ENCODE peak calls at places on chromosomes 5 and 9, in eight cellular contexts. U is H9, R is IMR-90, Q is GM12878, X is fibroblast of lung, T is HepG2, F is GM23248, O is neuronal stem cell. J is an unnamed sample.

GRCh38 chr5:118486647-118487046 is 501.7 kb downstream of the DTWD2 start:
- DNase-seq in F (no peak), T (no peak), O (no peak), X (no peak), Q (no peak), U (no peak), R (no peak), J (no peak)

GRCh38 chr5:132753135-132753987 is 6.1 kb downstream of the CCNI2 start:
- DNase-seq in F (no peak), T (peak), O (no peak), Q (no peak), U (peak), R (no peak), X (no peak), J (peak)

GRCh38 chr5:154520861-154521453 is 42.9 kb upstream of the HAND1 start:
- DNase-seq in R (no peak), Q (no peak), T (peak), F (peak), O (peak), X (no peak), U (peak), J (no peak)

GRCh38 chr9:117706421-117707150 is 2.4 kb downstream of the TLR4 start:
- DNase-seq in X (peak), U (no peak), R (no peak), Q (no peak), T (no peak), F (peak), O (no peak), J (no peak)

GRCh38 chr5:135473956-135474670 is 22.0 kb upstream of the TIFAB start:
- DNase-seq in T (no peak), U (no peak), Q (no peak), O (no peak), X (no peak), F (no peak), R (no peak), J (no peak)

GRCh38 chr9:91134608-91135007 is 227.1 kb downstream of the AUH start:
- DNase-seq in X (no peak), U (no peak), Q (no peak), T (no peak), F (no peak), R (no peak), O (no peak), J (no peak)

GRCh38 chr5:54547711-54548250 is 30.2 kb downstream of the SNX18 start:
- DNase-seq in T (peak), U (no peak), X (peak), F (peak), Q (no peak), O (no peak), R (peak), J (no peak)

GRCh38 chr9:89592963-89593775 is 11.6 kb upstream of the GADD45G start:
- DNase-seq in O (peak), X (peak), T (peak), Q (no peak), U (peak), F (peak), R (peak), J (no peak)

GRCh38 chr9:131500939-131501541 is 1.7 kb upstream of the POMT1 start:
- DNase-seq in Q (no peak), O (no peak), F (peak), U (no peak), X (peak), T (no peak), R (peak), J (peak)

GRCh38 chr5:154505567-154505966 is 27.5 kb upstream of the HAND1 start:
- DNase-seq in X (no peak), T (no peak), Q (no peak), R (no peak), U (peak), O (no peak), F (no peak), J (no peak)

GRCh38 chr5:156181656-156182055 is 145.3 kb upstream of the SGCD start:
- DNase-seq in T (no peak), X (no peak), O (no peak), R (peak), U (no peak), Q (no peak), F (no peak), J (no peak)

GRCh38 chr9:34513567-34514214 is 9.1 kb downstream of the ENHO start:
- DNase-seq in O (no peak), T (no peak), X (peak), Q (no peak), U (peak), F (peak), R (no peak), J (no peak)

GRCh38 chr5:107284822-107285510 is 385.8 kb downstream of the EFNA5 start:
- DNase-seq in X (peak), R (peak), U (no peak), Q (no peak), F (no peak), T (no peak), O (no peak), J (no peak)

GRCh38 chr5:21810737-21811316 is 1042.3 kb downstream of the CDH12 start:
- DNase-seq in X (peak), Q (no peak), T (peak), O (peak), U (no peak), F (peak), R (peak), J (peak)

GRCh38 chr9:136193127-136193890 is 11.6 kb downstream of the LHX3 start:
- DNase-seq in O (no peak), U (no peak), R (no peak), Q (no peak), F (no peak), T (no peak), X (no peak), J (no peak)

GRCh38 chr5:178106556-178107239 is 6.6 kb upstream of the N4BP3 start:
- DNase-seq in T (no peak), U (no peak), O (no peak), F (no peak), X (no peak), Q (no peak), R (no peak), J (no peak)

GRCh38 chr9:4590430-4591122 is 71.5 kb upstream of the PLPP6 start:
- DNase-seq in Q (no peak), R (peak), U (no peak), X (peak), F (peak), O (no peak), T (no peak), J (no peak)

GRCh38 chr5:127340606-127341005 is 50.0 kb downstream of the MEGF10 start:
- DNase-seq in U (no peak), X (no peak), T (no peak), Q (no peak), F (no peak), R (no peak), O (no peak), J (no peak)

GRCh38 chr5:19928556-19929421 is 59.2 kb downstream of the CDH18 start:
- DNase-seq in U (no peak), X (peak), Q (no peak), O (no peak), R (peak), T (peak), F (peak), J (no peak)

GRCh38 chr5:133749331-133749985 is 137.1 kb upstream of the FSTL4 start:
- DNase-seq in T (no peak), X (no peak), U (no peak), O (no peak), Q (no peak), R (no peak), F (no peak), J (no peak)

GRCh38 chr5:68225188-68225910 is 9.8 kb downstream of the PIK3R1 start:
- DNase-seq in U (no peak), O (no peak), X (peak), Q (no peak), F (peak), R (peak), T (peak), J (no peak)

GRCh38 chr9:123742009-123742767 is 187.7 kb downstream of the DENND1A start:
- DNase-seq in X (peak), F (no peak), U (no peak), Q (no peak), O (peak), R (peak), T (peak), J (no peak)

GRCh38 chr5:144183254-144183889 is 12.7 kb downstream of the KCTD16 start:
- DNase-seq in O (no peak), F (peak), Q (no peak), U (no peak), R (peak), T (no peak), X (peak), J (peak)

GRCh38 chr5:134250949-134251348 is 25.1 kb upstream of the PPP2CA start:
- DNase-seq in R (no peak), F (peak), T (peak), U (no peak), X (no peak), O (no peak), Q (no peak), J (no peak)

GRCh38 chr5:168312606-168313297 is 21.3 kb downstream of the WWC1 start:
- DNase-seq in Q (no peak), O (no peak), R (no peak), F (no peak), T (no peak), X (no peak), U (no peak), J (no peak)

GRCh38 chr5:64635056-64635686 is 55.1 kb upstream of the SHISAL2B start:
- DNase-seq in O (peak), X (peak), T (no peak), R (peak), Q (no peak), F (peak), U (no peak), J (peak)

GRCh38 chr5:8864053-8864452 is 681.8 kb downstream of the SEMA5A start:
- DNase-seq in U (peak), R (peak), F (peak), Q (no peak), X (peak), O (no peak), T (no peak), J (peak)

GRCh38 chr5:141793881-141794280 is 84.3 kb downstream of the PCDH1 start:
- DNase-seq in F (no peak), T (no peak), R (no peak), Q (no peak), X (no peak), U (no peak), O (no peak), J (no peak)

GRCh38 chr9:127293767-127294166 is 29.2 kb downstream of the GARNL3 start:
- DNase-seq in T (no peak), O (no peak), X (no peak), R (no peak), U (no peak), Q (no peak), F (no peak), J (no peak)

GRCh38 chr5:145984072-145984471 is 47.7 kb downstream of the SH3RF2 start:
- DNase-seq in T (no peak), U (no peak), F (no peak), Q (no peak), X (no peak), O (no peak), R (no peak), J (no peak)

GRCh38 chr9:86557063-86557766 is 203.0 kb upstream of the TUT7 start:
- DNase-seq in X (peak), R (peak), O (no peak), U (no peak), F (peak), T (no peak), Q (no peak), J (no peak)

GRCh38 chr9:132187006-132187760 is 25.3 kb downstream of the NTNG2 start:
- DNase-seq in R (no peak), Q (no peak), T (no peak), X (no peak), U (peak), F (no peak), O (no peak), J (no peak)

GRCh38 chr9:22030101-22030598 is 21.0 kb upstream of the CDKN2B start:
- DNase-seq in U (no peak), F (peak), Q (no peak), O (no peak), X (peak), R (peak), T (peak), J (no peak)

GRCh38 chr5:170809551-170809950 is 26.0 kb downstream of the GABRP start:
- DNase-seq in X (peak), O (peak), R (peak), U (peak), F (peak), Q (no peak), T (no peak), J (peak)

DNA sequence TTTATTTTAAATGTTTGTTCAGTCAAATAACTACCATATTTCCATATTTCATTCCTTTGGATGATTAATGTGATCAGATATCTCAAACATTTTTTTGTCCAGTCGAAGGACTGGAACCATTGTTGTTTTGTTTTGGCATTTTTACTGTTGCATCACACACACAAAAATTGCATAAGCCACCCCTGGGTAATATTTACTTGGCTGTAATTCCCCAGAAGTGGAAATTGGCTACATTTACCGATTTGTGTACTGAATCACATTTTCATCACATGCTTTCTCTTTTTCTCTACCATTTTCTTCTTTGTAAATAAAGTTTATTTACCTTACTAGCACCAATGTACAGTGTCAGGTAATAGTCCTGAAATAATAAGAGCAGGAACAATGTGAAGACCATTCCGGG is 1729.7 kb upstream of the WWC1 start:
- DNase-seq in U (no peak), Q (no peak), T (no peak), F (no peak), O (no peak), X (no peak), R (no peak), J (no peak)
- H3K4me2 ChIP-seq in U (no peak), Q (no peak), T (no peak), F (no peak), O (no peak), X (no peak), R (no peak), J (no peak)

DNA sequence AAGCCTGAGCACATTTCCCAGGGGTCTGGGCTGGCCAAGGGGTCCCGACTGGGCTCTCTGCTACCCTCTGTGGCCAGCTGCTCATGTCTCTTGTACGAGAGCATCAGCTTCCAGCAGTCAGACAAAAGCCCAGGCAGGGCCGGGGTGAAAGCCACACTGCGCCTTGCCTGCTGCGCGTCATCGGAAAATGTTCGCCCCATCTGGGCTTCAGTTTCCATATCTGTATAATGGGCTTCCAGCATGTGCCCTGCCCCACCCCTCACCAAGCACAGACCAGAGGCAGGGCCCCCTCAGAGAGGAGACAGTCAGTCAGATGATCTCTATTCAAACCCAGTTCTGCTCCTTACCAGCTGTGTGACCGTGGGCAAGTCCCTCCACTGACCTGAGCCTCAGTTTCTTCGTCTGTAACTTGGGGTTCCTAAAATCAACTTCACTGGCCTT is 8.0 kb upstream of the GRHPR start:
- DNase-seq in T (no peak), O (no peak), R (no peak), U (peak), X (no peak), Q (no peak), F (no peak), J (no peak)
- H3K9ac ChIP-seq in T (no peak), O (no peak), R (no peak), U (no peak), X (no peak), Q (peak), F (peak), J (no peak)

DNA sequence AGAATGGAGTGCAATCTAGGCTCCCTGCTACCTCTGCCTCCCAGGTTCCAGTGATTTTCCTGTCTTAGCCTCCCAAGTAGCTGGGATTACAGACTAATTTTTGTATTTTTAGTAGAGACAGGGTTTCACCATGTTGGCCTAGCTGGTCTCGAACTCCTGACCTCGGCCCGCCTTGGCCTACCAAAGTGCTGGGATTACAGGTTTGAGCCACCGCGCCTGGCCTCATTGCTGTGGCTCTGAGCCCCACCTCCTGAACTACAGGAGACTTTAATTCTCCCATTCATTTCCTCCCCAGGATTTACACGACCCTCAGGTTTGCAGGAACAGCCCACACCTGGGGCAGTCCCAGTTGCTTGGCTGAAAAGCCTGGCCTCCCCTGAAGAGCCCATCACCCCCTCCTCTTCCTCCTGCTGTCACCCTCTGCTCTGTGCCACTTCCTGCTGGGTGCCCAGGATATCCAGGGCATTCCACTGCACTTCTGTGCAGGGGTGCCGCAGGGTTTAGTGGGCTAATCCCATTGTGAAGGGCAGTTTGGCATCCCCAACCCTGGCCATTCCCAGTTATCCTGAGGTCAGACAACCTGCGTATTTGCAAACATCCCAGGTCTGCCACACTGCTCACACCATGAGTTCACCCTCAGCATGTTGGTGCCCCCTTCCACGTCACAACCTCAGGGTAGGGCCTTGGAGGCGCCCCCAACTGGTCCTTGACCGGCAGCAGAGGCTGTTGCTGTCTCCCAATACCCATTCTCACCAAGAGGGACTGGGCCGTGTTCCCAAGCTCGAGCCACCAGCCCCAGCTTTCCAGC is 265.0 kb upstream of the IRX4 start:
- DNase-seq in Q (no peak), U (peak), F (no peak), O (no peak), X (no peak), T (no peak), R (no peak), J (no peak)
- H3K4me2 ChIP-seq in Q (no peak), U (no peak), F (no peak), O (no peak), X (no peak), T (no peak), R (no peak), J (no peak)

DNA sequence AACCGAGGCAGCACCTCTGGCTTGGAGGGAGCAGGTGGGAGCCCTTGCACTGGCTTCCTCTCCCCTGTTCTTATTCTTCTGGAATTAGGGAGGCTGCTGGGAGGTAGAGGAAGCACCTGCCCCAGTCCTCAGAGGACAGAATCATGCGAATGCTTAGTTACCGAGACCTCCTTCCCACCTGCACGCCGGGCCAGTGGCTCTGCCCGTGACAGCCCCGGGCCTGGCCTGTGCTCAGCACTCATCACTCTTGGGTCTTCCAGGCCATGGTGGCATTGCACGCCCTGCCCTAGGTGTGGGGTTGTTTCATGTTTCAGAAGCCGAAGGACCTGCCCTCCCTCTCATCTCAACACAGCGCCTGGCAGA is 45.3 kb upstream of the NKD2 start:
- DNase-seq in F (no peak), X (no peak), O (no peak), R (no peak), T (no peak), Q (no peak), U (no peak), J (no peak)
- H3K9ac ChIP-seq in F (no peak), X (peak), O (no peak), R (no peak), T (no peak), Q (peak), U (no peak), J (peak)

DNA sequence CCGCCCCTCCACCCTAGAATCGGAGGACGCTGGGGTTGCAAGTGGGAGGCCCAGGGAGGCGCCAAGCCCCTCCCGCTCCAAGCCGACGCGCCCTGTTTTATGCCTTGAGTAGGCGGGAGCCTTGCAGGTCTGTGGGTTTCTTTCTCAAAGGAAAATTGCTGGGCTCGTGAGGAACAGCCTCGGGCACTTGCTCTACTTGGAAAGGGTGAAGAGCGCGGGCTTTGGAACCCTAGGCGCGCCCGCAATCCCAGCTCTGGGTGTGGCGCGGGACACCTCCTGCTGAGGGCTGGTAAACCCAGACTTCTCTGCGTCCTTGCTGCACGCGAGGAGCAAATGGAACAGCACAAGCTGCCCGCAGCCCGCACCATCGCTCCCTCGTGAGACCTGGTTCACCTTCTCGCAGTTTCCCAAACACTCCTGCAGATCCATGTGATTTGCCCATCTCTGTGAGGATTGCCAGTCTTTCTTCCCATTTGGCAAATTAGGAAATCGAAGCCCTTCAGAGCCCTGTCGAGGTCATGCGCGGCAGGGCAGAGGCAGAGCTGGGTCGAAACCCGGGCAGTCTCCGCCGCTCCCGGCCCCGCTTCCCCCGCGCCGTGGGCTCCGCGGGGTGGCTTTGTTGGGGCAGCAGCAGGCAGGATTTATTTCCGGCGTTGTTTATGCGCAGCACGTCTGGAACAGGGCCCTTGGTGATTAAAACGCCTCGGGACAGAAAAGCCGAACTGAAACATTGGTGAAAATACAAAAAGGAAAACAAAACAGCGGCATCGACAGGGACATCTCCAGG is 98.4 kb upstream of the CPLX2 start:
- DNase-seq in X (no peak), O (no peak), U (peak), F (no peak), T (no peak), Q (no peak), R (no peak), J (no peak)
- H3K4me2 ChIP-seq in X (no peak), O (peak), U (peak), F (no peak), T (no peak), Q (no peak), R (no peak), J (peak)

GRCh38 chr9:92762196-92762595 is 2.4 kb downstream of the BICD2 start:
- DNase-seq in O (no peak), T (no peak), R (no peak), U (no peak), X (no peak), Q (no peak), F (peak), J (peak)
- H3K9ac ChIP-seq in O (no peak), T (peak), R (no peak), U (no peak), X (no peak), Q (peak), F (peak), J (peak)

J was measured in MM.1S.